ENCODE peak calls at places on chromosomes 7 and 10, in nine cellular contexts. J is astrocyte of the spinal cord, X is progenitor cell of endocrine pancreas, M is fibroblast of lung, Y is GM13977, N is GM12865, O is GM06990, B is B cell, U is SK-N-SH. P is an unnamed sample.

GRCh38 chr10:103498936-103499638 is 5.6 kb downstream of the NEURL1 start:
- DNase-seq in J (no peak), X (no peak), M (no peak), Y (no peak), N (no peak), O (no peak), B (no peak), U (no peak), P (no peak)

GRCh38 chr7:149856583-149856982 is 17.2 kb upstream of the ATP6V0E2 start:
- DNase-seq in J (no peak), X (no peak), M (no peak), Y (no peak), N (no peak), O (no peak), B (no peak), U (no peak), P (no peak)

GRCh38 chr10:5948999-5949759 is 28.2 kb downstream of the IL15RA start:
- DNase-seq in J (peak), X (no peak), M (peak), Y (peak), N (peak), O (no peak), B (no peak), U (peak), P (no peak)

GRCh38 chr7:46385662-46386309 is 464.7 kb upstream of the IGFBP3 start:
- DNase-seq in J (peak), X (no peak), M (peak), Y (no peak), N (no peak), O (no peak), B (no peak), U (no peak), P (no peak)

GRCh38 chr7:19772858-19773337 is 519 bp downstream of the TMEM196 start:
- DNase-seq in J (peak), X (peak), M (peak), Y (no peak), N (no peak), O (no peak), B (no peak), U (peak), P (no peak)

GRCh38 chr10:33328253-33328652 is 6.2 kb downstream of the NRP1 start:
- DNase-seq in J (no peak), X (no peak), M (no peak), Y (no peak), N (no peak), O (no peak), B (no peak), U (no peak), P (no peak)

GRCh38 chr7:66454600-66455225 is 174.0 kb upstream of the KCTD7 start:
- DNase-seq in J (no peak), X (no peak), M (no peak), Y (no peak), N (no peak), O (no peak), B (no peak), U (no peak), P (no peak)

GRCh38 chr7:35536396-35536826 is 158.5 kb downstream of the HERPUD2 start:
- DNase-seq in J (no peak), X (no peak), M (no peak), Y (no peak), N (no peak), O (no peak), B (no peak), U (no peak), P (no peak)

GRCh38 chr10:103648231-103648950 is 154.9 kb downstream of the NEURL1 start:
- DNase-seq in J (no peak), X (no peak), M (peak), Y (no peak), N (no peak), O (no peak), B (no peak), U (no peak), P (no peak)

GRCh38 chr10:3525832-3526449 is 259.1 kb downstream of the KLF6 start:
- DNase-seq in J (peak), X (no peak), M (peak), Y (no peak), N (no peak), O (no peak), B (no peak), U (no peak), P (peak)

GRCh38 chr10:32031920-32032319 is 24.3 kb downstream of the KIF5B start:
- DNase-seq in J (no peak), X (no peak), M (no peak), Y (no peak), N (no peak), O (no peak), B (no peak), U (no peak), P (no peak)

GRCh38 chr10:23442936-23443335 is 4.1 kb downstream of the OTUD1 start:
- DNase-seq in J (peak), X (no peak), M (peak), Y (no peak), N (no peak), O (no peak), B (no peak), U (no peak), P (no peak)

GRCh38 chr7:88111136-88111748 is 108.6 kb downstream of the SRI start:
- DNase-seq in J (peak), X (no peak), M (peak), Y (peak), N (peak), O (no peak), B (no peak), U (peak), P (no peak)

GRCh38 chr7:67589178-67589577 is 592.5 kb downstream of the TYW1 start:
- DNase-seq in J (no peak), X (no peak), M (no peak), Y (no peak), N (no peak), O (no peak), B (no peak), U (no peak), P (no peak)

GRCh38 chr7:40223451-40224112 is 88.8 kb downstream of the SUGCT start:
- DNase-seq in J (peak), X (no peak), M (peak), Y (no peak), N (no peak), O (no peak), B (no peak), U (no peak), P (no peak)

GRCh38 chr10:132329565-132330485 is 2.2 kb upstream of the LRRC27 start:
- DNase-seq in J (peak), X (no peak), M (peak), Y (peak), N (peak), O (no peak), B (no peak), U (no peak), P (no peak)

GRCh38 chr7:124113040-124113439 is 80.2 kb upstream of the TMEM229A start:
- DNase-seq in J (no peak), X (no peak), M (no peak), Y (no peak), N (no peak), O (no peak), B (no peak), U (no peak), P (no peak)

GRCh38 chr10:23461557-23461956 is 22.7 kb downstream of the OTUD1 start:
- DNase-seq in J (no peak), X (no peak), M (no peak), Y (no peak), N (no peak), O (no peak), B (no peak), U (no peak), P (no peak)

GRCh38 chr10:114157912-114158311 is 16.1 kb downstream of the CCDC186 start:
- DNase-seq in J (no peak), X (no peak), M (no peak), Y (no peak), N (no peak), O (no peak), B (no peak), U (no peak), P (no peak)

GRCh38 chr10:114893248-114893647 is 44.7 kb upstream of the TRUB1 start:
- DNase-seq in J (no peak), X (no peak), M (peak), Y (no peak), N (peak), O (no peak), B (no peak), U (no peak), P (no peak)

GRCh38 chr7:143882611-143883078 is 19.3 kb downstream of the TCAF1 start:
- DNase-seq in J (peak), X (peak), M (peak), Y (peak), N (no peak), O (no peak), B (no peak), U (peak), P (peak)

DNA sequence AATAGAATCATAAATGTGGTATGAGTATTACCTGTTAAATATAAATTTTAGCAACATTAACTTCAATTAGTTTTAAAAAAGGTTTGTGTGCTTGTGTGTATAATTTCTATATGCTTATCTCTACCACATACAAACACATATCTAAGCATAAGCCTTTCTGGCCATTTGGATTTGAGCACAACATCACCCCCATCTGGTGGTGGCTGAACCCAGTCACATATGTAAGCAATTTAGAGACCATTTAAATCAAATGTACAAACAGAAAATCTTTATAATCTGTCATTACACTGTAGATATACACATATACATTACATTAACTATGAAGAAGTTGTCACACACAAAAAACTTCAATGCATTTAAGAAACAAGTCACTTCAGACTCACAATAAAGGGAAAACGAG is 31.7 kb downstream of the GPR22 start:
- DNase-seq in J (peak), X (no peak), M (peak), Y (peak), N (peak), O (no peak), B (no peak), U (peak), P (no peak)
- TF ChIP-seq CTCF in J (peak), X (peak), M (peak), Y (peak), N (peak), O (peak), B (peak), U (peak), P (peak)

DNA sequence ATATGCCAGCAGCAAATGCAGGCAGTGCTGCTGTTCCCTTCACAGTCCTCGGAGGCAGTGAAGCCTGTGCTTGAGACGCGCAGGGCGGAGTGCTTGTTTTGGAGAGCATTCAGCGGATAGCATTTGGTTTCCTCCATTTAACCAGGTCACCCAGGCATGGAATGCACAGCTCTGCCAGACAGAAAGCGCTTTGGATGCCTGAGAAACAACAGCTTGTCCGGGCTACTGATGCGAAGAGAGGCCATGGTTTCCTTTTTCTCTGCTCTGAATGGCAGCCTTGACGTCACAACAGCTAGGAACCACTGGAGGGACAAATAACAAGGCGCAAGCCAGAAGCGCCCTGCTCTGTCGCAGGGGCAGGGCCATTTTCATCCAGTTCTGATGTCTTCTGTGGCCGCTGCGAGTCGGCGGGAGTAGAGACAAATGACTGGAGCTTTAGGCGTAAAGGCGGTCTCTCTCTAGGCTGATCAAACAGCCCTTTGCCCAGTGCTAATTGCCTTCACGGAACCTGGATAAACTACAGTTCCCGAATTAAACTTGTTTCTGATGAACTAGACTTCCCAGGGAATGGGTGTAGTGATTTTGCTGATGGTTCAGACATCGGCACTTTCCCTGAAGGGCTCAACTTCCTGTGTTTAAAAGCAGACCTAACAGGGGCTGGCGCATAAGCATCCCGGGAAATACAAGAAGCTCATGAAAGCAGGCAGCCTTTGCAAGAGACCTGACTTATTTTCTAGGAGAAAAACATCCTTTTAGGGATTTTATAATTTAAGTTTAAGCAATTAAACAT is 187.6 kb upstream of the KLF14 start:
- DNase-seq in J (peak), X (no peak), M (peak), Y (no peak), N (no peak), O (no peak), B (no peak), U (no peak), P (no peak)
- TF ChIP-seq CTCF in J (peak), X (no peak), M (no peak), Y (no peak), N (no peak), O (no peak), B (no peak), U (no peak), P (no peak)

DNA sequence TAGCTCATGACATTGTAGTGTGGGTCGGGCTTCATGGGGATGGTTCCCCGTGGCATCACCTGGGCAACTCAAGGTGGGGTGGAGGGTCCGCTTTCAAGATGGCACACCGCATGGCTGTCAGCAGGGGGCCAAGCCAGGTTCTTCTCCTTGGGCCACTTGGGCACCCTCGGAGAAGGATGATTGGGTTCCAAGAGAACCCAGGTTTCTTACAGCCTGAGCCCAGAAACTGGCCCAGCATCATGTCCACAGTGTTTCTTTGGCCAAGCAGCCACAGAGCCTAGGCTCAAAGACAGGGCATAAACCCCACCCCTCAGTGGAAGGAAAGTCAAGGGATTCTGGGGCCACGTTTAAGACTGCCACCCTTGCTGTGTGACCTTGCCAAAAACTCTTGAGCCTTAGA is 110.6 kb downstream of the PTPN20 start:
- DNase-seq in J (no peak), X (no peak), M (no peak), Y (no peak), N (no peak), O (no peak), B (no peak), U (no peak), P (peak)
- TF ChIP-seq CTCF in J (peak), X (no peak), M (no peak), Y (no peak), N (peak), O (peak), B (no peak), U (no peak), P (no peak)

GRCh38 chr10:118543714-118544400 is 51.6 kb downstream of the PRLHR start:
- DNase-seq in J (peak), X (peak), M (no peak), Y (peak), N (peak), O (peak), B (peak), U (peak), P (peak)
- TF ChIP-seq CTCF in J (peak), X (peak), M (no peak), Y (peak), N (peak), O (peak), B (peak), U (peak), P (peak)

GRCh38 chr7:30983042-30983913 is 19.5 kb downstream of the GHRHR start:
- DNase-seq in J (peak), X (peak), M (peak), Y (peak), N (peak), O (peak), B (peak), U (peak), P (peak)
- TF ChIP-seq CTCF in J (peak), X (peak), M (peak), Y (peak), N (peak), O (peak), B (peak), U (peak), P (peak)

DNA sequence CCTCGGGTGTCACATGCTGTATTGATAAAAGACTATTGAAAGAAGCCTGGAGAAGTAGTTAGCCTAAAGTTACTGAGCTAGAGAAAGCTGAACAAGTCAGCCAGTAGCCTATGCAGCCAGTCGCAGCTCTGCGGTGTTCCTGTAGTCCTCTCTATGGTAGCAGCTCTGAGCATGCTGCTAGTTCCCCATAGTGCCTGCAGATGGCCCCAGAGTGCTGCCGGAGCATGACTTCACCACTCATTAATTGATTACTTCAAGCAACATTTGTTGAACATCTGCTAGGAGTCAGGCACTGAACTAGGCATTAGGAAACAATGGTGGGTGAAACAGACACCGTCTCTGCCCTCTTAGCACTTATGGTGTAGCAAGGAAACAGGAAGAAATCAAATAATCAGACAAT is 422.7 kb downstream of the SORCS3 start:
- DNase-seq in J (peak), X (peak), M (peak), Y (peak), N (peak), O (no peak), B (no peak), U (peak), P (no peak)
- TF ChIP-seq CTCF in J (peak), X (peak), M (no peak), Y (peak), N (peak), O (peak), B (no peak), U (peak), P (no peak)